ENCODE peak calls at places on chromosomes 7 and 10, in ten cellular contexts. O is AG08396; A is stimulated activated CD4-positive, alpha-beta T cell treated with anti-CD3 and anti-CD28 coated beads, Interleukin-12 subunit alpha, Interleukin-12 subunit beta, amount 100 ng/mL, for 4 hours; P is astrocyte; W is HT-29; F is right atrium auricular region; S is cardiac muscle cell; E is activated gamma-delta T cell treated with Interleukin-2 at 50 U/mL for 16 hours; J is GM13976; G is activated T-cell treated with anti-CD3 and anti-CD28 coated beads for 1 hour. N is an unnamed sample.

GRCh38 chr10:33735463-33735862 is 401.0 kb upstream of the NRP1 start:
- DNase-seq in G (no peak), E (no peak), J (no peak), W (peak; percentile 33), F (no peak), O (peak; percentile 7), P (no peak), S (no peak), A (no peak), N (no peak)

GRCh38 chr7:72098812-72099211 is 313.3 kb downstream of the CALN1 start:
- DNase-seq in F (no peak), P (no peak), O (no peak), A (no peak), W (no peak), J (no peak), S (no peak), G (no peak), E (no peak), N (no peak)

GRCh38 chr7:142482899-142483658 is 225.2 kb upstream of the PRSS58 start:
- DNase-seq in P (no peak), G (peak; percentile 43), W (peak; percentile 71), F (no peak), J (peak; percentile 40), O (peak; percentile 54), E (peak; percentile 50), S (peak; percentile 66), A (peak; percentile 39), N (no peak)

GRCh38 chr10:29957887-29958330 is 101.5 kb downstream of the JCAD start:
- DNase-seq in P (peak; percentile 81), F (no peak), W (no peak), O (no peak), S (peak; percentile 69), G (no peak), A (no peak), E (no peak), J (no peak), N (no peak)

GRCh38 chr7:121328508-121329459 is at the start of gene WNT16:
- DNase-seq in W (no peak), F (no peak), J (peak; percentile 38), E (no peak), G (no peak), A (no peak), P (no peak), O (peak; percentile 45), S (no peak), N (no peak)

GRCh38 chr10:129605986-129606518 is 139.0 kb downstream of the MGMT start:
- DNase-seq in O (no peak), F (no peak), A (no peak), J (peak; percentile 45), W (no peak), S (no peak), P (no peak), G (no peak), E (no peak), N (no peak)

GRCh38 chr7:158266426-158266816 is 321.2 kb downstream of the PTPRN2 start:
- DNase-seq in E (no peak), W (no peak), A (no peak), P (no peak), G (no peak), J (no peak), O (no peak), S (no peak), F (no peak), N (no peak)

GRCh38 chr7:140322759-140323158 is 75.6 kb downstream of the SLC37A3 start:
- DNase-seq in S (no peak), A (no peak), J (no peak), E (no peak), F (no peak), G (no peak), O (no peak), P (no peak), W (no peak), N (no peak)

GRCh38 chr10:20622522-20623270 is 274.4 kb downstream of the NEBL start:
- DNase-seq in P (peak; percentile 61), J (no peak), S (no peak), F (no peak), O (no peak), E (no peak), G (no peak), W (peak; percentile 3), A (no peak), N (no peak)

GRCh38 chr10:83917519-83918506 is 221.5 kb upstream of the GHITM start:
- DNase-seq in A (no peak), F (no peak), S (peak; percentile 13), E (no peak), J (peak; percentile 38), G (no peak), W (peak; percentile 15), O (no peak), P (no peak), N (no peak)

GRCh38 chr10:59212399-59212798 is 36.0 kb downstream of the PHYHIPL start:
- DNase-seq in P (no peak), J (no peak), E (no peak), A (no peak), S (no peak), W (no peak), O (no peak), G (no peak), F (no peak), N (no peak)

GRCh38 chr10:92747600-92747999 is 57.8 kb downstream of the HHEX start:
- DNase-seq in O (no peak), W (no peak), S (no peak), G (no peak), P (no peak), F (no peak), E (peak; percentile 11), J (no peak), A (no peak), N (no peak)

GRCh38 chr7:92303761-92304160 is 58.0 kb downstream of the ANKIB1 start:
- DNase-seq in P (no peak), G (no peak), A (no peak), O (no peak), W (no peak), E (no peak), F (no peak), S (no peak), J (no peak), N (no peak)

GRCh38 chr7:36238138-36238537 is 85.1 kb downstream of the EEPD1 start:
- DNase-seq in G (no peak), P (no peak), A (no peak), J (no peak), O (no peak), E (no peak), W (no peak), S (no peak), F (no peak), N (no peak)

GRCh38 chr7:118858651-118859149 is 634.2 kb downstream of the ANKRD7 start:
- DNase-seq in J (no peak), G (no peak), S (no peak), O (no peak), W (no peak), P (no peak), E (no peak), F (no peak), A (no peak), N (no peak)

GRCh38 chr7:39746162-39746782 is 122.9 kb downstream of the RALA start:
- DNase-seq in P (peak; percentile 55), G (peak; percentile 52), E (peak; percentile 61), O (peak; percentile 82), J (peak; percentile 73), S (peak; percentile 87), A (peak; percentile 56), F (peak; percentile 78), W (peak; percentile 91), N (peak; percentile 38)

GRCh38 chr10:7610651-7611389 is 55.9 kb downstream of the ITIH5 start:
- DNase-seq in O (no peak), G (no peak), W (no peak), F (peak; percentile 63), J (no peak), A (no peak), E (no peak), P (peak; percentile 78), S (peak; percentile 96), N (no peak)

GRCh38 chr10:6048281-6049030 is 13.7 kb downstream of the IL2RA start:
- DNase-seq in S (no peak), E (no peak), J (no peak), W (no peak), A (no peak), O (no peak), F (no peak), P (no peak), G (no peak), N (no peak)

GRCh38 chr10:72875250-72876055 is 18.1 kb upstream of the OIT3 start:
- DNase-seq in F (no peak), W (peak; percentile 70), S (peak; percentile 52), O (no peak), J (peak; percentile 35), G (no peak), A (no peak), E (no peak), P (no peak), N (no peak)